ENCODE peak calls at places on chromosome 11, in six cellular contexts. M is sigmoid colon, C is pancreas, S is RWPE2, I is left ventricle myocardium inferior, N is heart right ventricle. O is an unnamed sample.
A peak's percentile ranks its signal among the peaks of the same experiment; 100 is the strongest.

GRCh38 chr11:23236846-23237550 is 376.7 kb upstream of the CCDC179 start:
- DNase-seq in N (no peak), C (no peak), I (no peak), S (no peak), M (no peak), O (no peak)

GRCh38 chr11:12508151-12508740 is 130.9 kb downstream of the PARVA start:
- DNase-seq in N (peak; percentile 34), S (no peak), C (no peak), I (peak; percentile 38), M (no peak), O (no peak)

GRCh38 chr11:33944345-33944692 is 52.4 kb upstream of the LMO2 start:
- DNase-seq in N (no peak), S (no peak), I (no peak), M (no peak), C (no peak), O (no peak)

GRCh38 chr11:75160328-75160757 is 9.4 kb downstream of the SLCO2B1 start:
- DNase-seq in S (no peak), M (no peak), C (no peak), N (peak; percentile 50), I (no peak), O (no peak)

GRCh38 chr11:93082900-93083299 is 113.4 kb downstream of the MTNR1B start:
- DNase-seq in I (no peak), M (no peak), N (no peak), C (no peak), S (no peak), O (no peak)

GRCh38 chr11:76691655-76692054 is 21.1 kb upstream of the LRRC32 start:
- DNase-seq in S (no peak), C (no peak), M (no peak), I (no peak), N (no peak), O (no peak)

GRCh38 chr11:28243057-28243456 is 134.9 kb downstream of the METTL15 start:
- DNase-seq in S (no peak), I (no peak), N (no peak), M (no peak), C (no peak), O (no peak)

GRCh38 chr11:65456418-65456817 is 33.8 kb downstream of the NEAT1 start:
- DNase-seq in C (no peak), S (no peak), I (no peak), M (no peak), N (no peak), O (no peak)

GRCh38 chr11:133988686-133989410 is 32.1 kb upstream of the IGSF9B start:
- DNase-seq in M (no peak), S (no peak), N (peak; percentile 62), C (no peak), I (peak; percentile 80), O (no peak)

GRCh38 chr11:32594272-32594671 is 10.6 kb downstream of the EIF3M start:
- DNase-seq in I (no peak), C (no peak), S (no peak), M (no peak), N (no peak), O (no peak)

GRCh38 chr11:65478411-65479183 is 20.2 kb upstream of the MALAT1 start:
- DNase-seq in I (peak; percentile 70), N (peak; percentile 72), S (no peak), M (peak; percentile 89), C (peak; percentile 76), O (peak; percentile 53)

GRCh38 chr11:9250139-9250582 is 15.0 kb downstream of the DENND5A start:
- DNase-seq in C (no peak), M (no peak), N (no peak), S (no peak), I (no peak), O (no peak)

GRCh38 chr11:70551323-70552166 is 153.2 kb downstream of the CTTN start:
- DNase-seq in M (no peak), S (no peak), N (no peak), I (no peak), C (no peak), O (no peak)

GRCh38 chr11:104134760-104135159 is 29.2 kb downstream of the PDGFD start:
- DNase-seq in N (no peak), C (no peak), M (no peak), I (no peak), S (no peak), O (no peak)

GRCh38 chr11:19864141-19865120 is 151.8 kb downstream of the NAV2 start:
- DNase-seq in I (no peak), N (no peak), M (no peak), C (no peak), S (no peak), O (no peak)

GRCh38 chr11:2790581-2790925 is 90.8 kb upstream of the KCNQ1OT1 start:
- DNase-seq in S (peak; percentile 31), M (peak; percentile 44), C (no peak), I (peak; percentile 12), N (no peak), O (no peak)

GRCh38 chr11:9802291-9802861 is 138.5 kb downstream of the SWAP70 start:
- DNase-seq in M (no peak), S (no peak), C (no peak), N (no peak), I (no peak), O (no peak)

GRCh38 chr11:119532551-119532950 is 109.6 kb upstream of the THY1 start:
- DNase-seq in I (no peak), S (peak; percentile 6), C (no peak), M (peak; percentile 55), N (no peak), O (no peak)

GRCh38 chr11:73095613-73096012 is 46.5 kb downstream of the FCHSD2 start:
- DNase-seq in S (no peak), M (no peak), N (peak; percentile 22), I (no peak), C (no peak), O (no peak)

GRCh38 chr11:74937696-74938475 is 11.0 kb downstream of the XRRA1 start:
- DNase-seq in I (no peak), M (no peak), N (no peak), C (no peak), S (no peak), O (no peak)

GRCh38 chr11:33734441-33735165 is 1.6 kb downstream of the CD59 start:
- DNase-seq in C (no peak), S (no peak), N (no peak), I (no peak), M (no peak), O (peak; percentile 65)

GRCh38 chr11:111939836-111940604 is 2.9 kb downstream of the DIXDC1 start:
- DNase-seq in C (no peak), I (no peak), S (no peak), M (no peak), N (no peak), O (no peak)

GRCh38 chr11:118652681-118653181 is 26.7 kb downstream of the TREH start:
- DNase-seq in M (no peak), C (no peak), N (no peak), S (no peak), I (no peak), O (no peak)

GRCh38 chr11:78417175-78417887 is at the start of gene GAB2:
- DNase-seq in I (no peak), C (peak; percentile 77), N (no peak), S (no peak), M (no peak), O (no peak)

GRCh38 chr11:116700586-116701220 is 72.1 kb downstream of the BUD13 start:
- DNase-seq in C (peak; percentile 8), I (no peak), M (peak; percentile 18), N (no peak), S (no peak), O (no peak)

GRCh38 chr11:91239359-91239758 is 985.3 kb upstream of the FAT3 start:
- DNase-seq in N (no peak), S (no peak), I (no peak), M (no peak), C (no peak), O (no peak)

GRCh38 chr11:122159173-122159701 is 43.2 kb upstream of the BLID start:
- DNase-seq in M (peak; percentile 64), N (peak; percentile 19), I (peak; percentile 20), S (no peak), C (no peak), O (no peak)

GRCh38 chr11:125165664-125166346 is 1.3 kb downstream of the PKNOX2 start:
- DNase-seq in S (no peak), C (peak; percentile 65), I (no peak), M (peak; percentile 65), N (no peak), O (no peak)

GRCh38 chr11:125166347-125166841 is 1.8 kb downstream of the PKNOX2 start:
- DNase-seq in I (peak; percentile 24), N (no peak), C (peak; percentile 66), S (no peak), M (peak; percentile 70), O (no peak)

GRCh38 chr11:125167954-125168821 is 3.6 kb downstream of the PKNOX2 start:
- DNase-seq in N (no peak), S (peak; percentile 6), M (no peak), C (no peak), I (no peak), O (no peak)

GRCh38 chr11:125167292-125167953 is 2.9 kb downstream of the PKNOX2 start:
- DNase-seq in N (no peak), C (peak; percentile 67), S (no peak), M (peak; percentile 77), I (peak; percentile 33), O (no peak)

DNA sequence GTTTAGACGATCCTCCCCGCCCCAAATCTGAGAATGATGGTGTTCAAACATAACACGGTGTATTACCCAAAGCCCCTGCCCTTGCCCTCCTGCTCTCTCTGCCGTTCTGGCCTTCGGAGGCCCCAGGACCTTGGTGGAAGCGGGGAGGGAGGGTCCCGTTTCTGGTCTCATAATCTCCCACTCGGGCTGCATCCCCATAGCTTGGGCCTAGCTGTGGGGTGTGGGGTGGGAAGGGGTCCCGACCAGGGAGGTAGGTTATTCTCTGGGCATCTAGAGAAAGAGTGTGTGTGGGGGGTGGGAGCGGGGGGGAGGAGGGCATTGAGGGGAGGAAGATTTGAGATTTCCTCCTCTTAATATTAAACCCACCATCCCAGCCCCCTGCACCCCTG is 2.3 kb downstream of the PKNOX2 start:
- DNase-seq in M (peak; percentile 59), S (no peak), C (no peak), I (no peak), N (no peak), O (no peak)
- H3K4me3 ChIP-seq in M (peak overlapping the region; percentile 48), S (no peak overlapping the region), C (peak overlapping the region; percentile 72), I (peak overlapping the region; percentile 83), N (peak overlapping the region; percentile 66), O (peak overlapping the region; percentile 12)

GRCh38 chr11:4032097-4032496 is 62.5 kb upstream of the RRM1 start:
- DNase-seq in N (no peak), M (no peak), C (no peak), I (no peak), S (no peak), O (no peak)
- TF ChIP-seq CTCF in N (no peak), M (no peak), C (no peak), I (no peak), S (no peak), O (no peak)

GRCh38 chr11:46745995-46746394 is 27.0 kb downstream of the F2 start:
- DNase-seq in M (no peak), C (no peak), S (no peak), N (no peak), I (no peak), O (no peak)
- H3K36me3 ChIP-seq in M (peaks cover 25% of the 10 kb centered on the region), C (no peaks in the 10 kb centered on the region), S (peaks cover 95% of the 10 kb centered on the region), N (peaks cover 100% of the 10 kb centered on the region), I (peaks cover 97% of the 10 kb centered on the region), O (peaks cover 44% of the 10 kb centered on the region)

DNA sequence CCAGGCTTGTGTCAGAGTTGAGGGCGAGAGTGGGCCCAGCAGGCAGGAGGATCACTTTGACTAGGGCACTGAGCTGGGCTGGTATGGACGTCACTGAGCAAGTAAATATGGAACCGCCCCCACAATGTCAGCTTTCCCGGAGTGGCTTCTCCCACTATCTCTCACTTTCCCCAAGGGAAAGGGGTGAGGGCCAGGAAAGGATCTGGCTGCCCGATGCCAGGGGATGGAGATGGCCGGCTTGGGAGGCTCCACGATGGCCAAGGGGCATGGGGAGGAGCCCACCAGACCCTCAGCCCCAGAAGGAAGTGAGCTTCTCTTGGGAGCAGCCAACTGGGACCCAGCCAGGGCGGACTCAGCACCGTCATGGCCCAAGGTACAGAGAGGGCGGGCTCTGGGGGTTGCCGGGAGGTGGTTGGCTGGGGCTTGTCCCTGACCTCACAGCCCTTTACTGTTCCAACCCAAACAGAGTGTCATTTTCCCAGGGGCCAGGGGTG is 8.7 kb downstream of the PRDM11 start:
- DNase-seq in I (no peak), N (no peak), S (no peak), C (no peak), M (peak; percentile 69), O (no peak)
- H3K4me3 ChIP-seq in I (no peak overlapping the region), N (no peak overlapping the region), S (no peak overlapping the region), C (no peak overlapping the region), M (no peak overlapping the region), O (no peak overlapping the region)

O was measured in lung.